ENCODE peak calls at places on chromosomes 6 and 20, in seven cellular contexts. D, Z, M, G, Q, P and C are unnamed samples.

GRCh38 chr20:6731951-6732580 is 35.4 kb upstream of the BMP2 start:
- DNase-seq in D (peak), Z (peak), M (peak), G (peak), Q (no peak), P (peak), C (no peak)

GRCh38 chr6:165178056-165178455 is 131.3 kb downstream of the C6orf118 start:
- DNase-seq in D (no peak), Z (no peak), M (no peak), G (no peak), Q (no peak), P (no peak), C (no peak)

GRCh38 chr6:120652506-120652905 is 681.8 kb downstream of the TBC1D32 start:
- DNase-seq in D (no peak), Z (no peak), M (no peak), G (no peak), Q (no peak), P (no peak), C (no peak)

GRCh38 chr20:2264118-2264517 is 31.7 kb upstream of the TGM3 start:
- DNase-seq in D (no peak), Z (no peak), M (no peak), G (no peak), Q (no peak), P (no peak), C (no peak)

GRCh38 chr6:151239603-151240035 is at the start of gene AKAP12:
- DNase-seq in D (peak), Z (no peak), M (peak), G (peak), Q (peak), P (peak), C (no peak)

GRCh38 chr20:50728981-50729874 is 2.2 kb upstream of the PARD6B start:
- DNase-seq in D (no peak), Z (no peak), M (no peak), G (no peak), Q (no peak), P (no peak), C (no peak)

GRCh38 chr6:157045831-157046454 is 268.8 kb downstream of the ARID1B start:
- DNase-seq in D (no peak), Z (peak), M (no peak), G (no peak), Q (peak), P (no peak), C (no peak)

GRCh38 chr20:62977613-62978558 is 25.4 kb downstream of the SLC17A9 start:
- DNase-seq in D (no peak), Z (no peak), M (no peak), G (no peak), Q (no peak), P (no peak), C (no peak)

GRCh38 chr6:170270984-170271593 is 19.8 kb downstream of the DLL1 start:
- DNase-seq in D (no peak), Z (no peak), M (no peak), G (peak), Q (no peak), P (no peak), C (no peak)

GRCh38 chr6:36187446-36187845 is 9.1 kb upstream of the BRPF3 start:
- DNase-seq in D (no peak), Z (no peak), M (no peak), G (no peak), Q (peak), P (no peak), C (no peak)

GRCh38 chr6:142874676-142875075 is 70.3 kb downstream of the HIVEP2 start:
- DNase-seq in D (no peak), Z (no peak), M (no peak), G (no peak), Q (no peak), P (no peak), C (no peak)

GRCh38 chr6:34138924-34139323 is 7.0 kb downstream of the GRM4 start:
- DNase-seq in D (no peak), Z (no peak), M (no peak), G (no peak), Q (no peak), P (no peak), C (no peak)

GRCh38 chr20:3226093-3226492 is 12.9 kb downstream of the SLC4A11 start:
- DNase-seq in D (no peak), Z (no peak), M (no peak), G (no peak), Q (no peak), P (no peak), C (no peak)

GRCh38 chr20:47493954-47494293 is 7.8 kb upstream of the NCOA3 start:
- DNase-seq in D (no peak), Z (no peak), M (no peak), G (no peak), Q (no peak), P (no peak), C (no peak)

GRCh38 chr6:1597924-1598323 is 11.8 kb upstream of the FOXC1 start:
- DNase-seq in D (no peak), Z (no peak), M (no peak), G (no peak), Q (peak), P (no peak), C (no peak)

GRCh38 chr6:107115695-107116327 is 496 bp upstream of the BEND3 start:
- DNase-seq in D (peak), Z (peak), M (peak), G (peak), Q (peak), P (no peak), C (no peak)

GRCh38 chr20:51604851-51605250 is 62.3 kb upstream of the NFATC2 start:
- DNase-seq in D (no peak), Z (no peak), M (no peak), G (no peak), Q (no peak), P (no peak), C (no peak)

GRCh38 chr20:41428285-41428684 is 61.7 kb upstream of the EMILIN3 start:
- DNase-seq in D (no peak), Z (no peak), M (no peak), G (no peak), Q (peak), P (no peak), C (no peak)

GRCh38 chr20:8246153-8246552 is 114.1 kb downstream of the PLCB1 start:
- DNase-seq in D (no peak), Z (no peak), M (no peak), G (no peak), Q (no peak), P (no peak), C (no peak)

GRCh38 chr6:136089885-136090284 is 160.2 kb downstream of the MTFR2 start:
- DNase-seq in D (no peak), Z (no peak), M (no peak), G (no peak), Q (no peak), P (no peak), C (no peak)

GRCh38 chr20:38757145-38757800 is 9.0 kb downstream of the ACTR5 start:
- DNase-seq in D (no peak), Z (no peak), M (no peak), G (no peak), Q (peak), P (no peak), C (no peak)

GRCh38 chr6:35092362-35093117 is 48.6 kb downstream of the TCP11 start:
- DNase-seq in D (no peak), Z (no peak), M (no peak), G (no peak), Q (peak), P (no peak), C (no peak)

GRCh38 chr6:32109765-32110160 is 625 bp upstream of the TNXB start:
- DNase-seq in D (no peak), Z (no peak), M (no peak), G (no peak), Q (no peak), P (no peak), C (no peak)

GRCh38 chr6:155493694-155494143 is 38.1 kb upstream of the NOX3 start:
- DNase-seq in D (peak), Z (no peak), M (no peak), G (no peak), Q (peak), P (peak), C (peak)